ENCODE peak calls at places on chromosomes 4 and X, in six cellular contexts. One of them, this sample, is unnamed.

GRCh38 chr4:158912390-158913175 is 143.8 kb downstream of the FNIP2 start:
- DNase-seq in GM13976: no peak
- DNase-seq in breast epithelium: no peak
- DNase-seq in upper lobe of left lung: no peak
- DNase-seq in CD4-positive, alpha-beta T cell: no peak
- DNase-seq in endodermal cell: no peak
- DNase-seq in this sample: no peak

GRCh38 chrX:148670277-148670676 is 169.9 kb downstream of the AFF2 start:
- DNase-seq in GM13976: no peak
- DNase-seq in endodermal cell: no peak
- DNase-seq in upper lobe of left lung: no peak
- DNase-seq in CD4-positive, alpha-beta T cell: no peak
- DNase-seq in breast epithelium: no peak
- DNase-seq in this sample: no peak

GRCh38 chr4:94536049-94536448 is 84.3 kb downstream of the PDLIM5 start:
- DNase-seq in breast epithelium: no peak
- DNase-seq in CD4-positive, alpha-beta T cell: no peak
- DNase-seq in endodermal cell: no peak
- DNase-seq in GM13976: no peak
- DNase-seq in upper lobe of left lung: no peak
- DNase-seq in this sample: no peak

GRCh38 chrX:104211187-104211586 is 43.5 kb downstream of the ESX1 start:
- DNase-seq in breast epithelium: no peak
- DNase-seq in upper lobe of left lung: no peak
- DNase-seq in endodermal cell: no peak
- DNase-seq in GM13976: no peak
- DNase-seq in CD4-positive, alpha-beta T cell: no peak
- DNase-seq in this sample: no peak

GRCh38 chr4:159582685-159583084 is 479.8 kb downstream of the RAPGEF2 start:
- DNase-seq in CD4-positive, alpha-beta T cell: no peak
- DNase-seq in GM13976: no peak
- DNase-seq in endodermal cell: no peak
- DNase-seq in upper lobe of left lung: no peak
- DNase-seq in breast epithelium: no peak
- DNase-seq in this sample: no peak

GRCh38 chr4:178196751-178197150 is 754.5 kb upstream of the AGA start:
- DNase-seq in GM13976: no peak
- DNase-seq in upper lobe of left lung: no peak
- DNase-seq in CD4-positive, alpha-beta T cell: no peak
- DNase-seq in breast epithelium: no peak
- DNase-seq in endodermal cell: no peak
- DNase-seq in this sample: no peak

GRCh38 chr4:14234330-14234729 is 606.8 kb upstream of the BOD1L1 start:
- DNase-seq in upper lobe of left lung: no peak
- DNase-seq in endodermal cell: no peak
- DNase-seq in breast epithelium: no peak
- DNase-seq in CD4-positive, alpha-beta T cell: no peak
- DNase-seq in GM13976: no peak
- DNase-seq in this sample: no peak

GRCh38 chrX:103685396-103685795 is 1.1 kb downstream of the MORF4L2 start:
- DNase-seq in CD4-positive, alpha-beta T cell: no peak
- DNase-seq in endodermal cell: no peak
- DNase-seq in upper lobe of left lung: no peak
- DNase-seq in GM13976: no peak
- DNase-seq in breast epithelium: no peak
- DNase-seq in this sample: no peak

GRCh38 chrX:152992120-152992519 is 1.8 kb downstream of the PNMA5 start:
- DNase-seq in breast epithelium: no peak
- DNase-seq in CD4-positive, alpha-beta T cell: no peak
- DNase-seq in upper lobe of left lung: no peak
- DNase-seq in endodermal cell: no peak
- DNase-seq in GM13976: no peak
- DNase-seq in this sample: no peak

GRCh38 chrX:153820601-153821000 is 9.7 kb downstream of the PDZD4 start:
- DNase-seq in upper lobe of left lung: no peak
- DNase-seq in breast epithelium: no peak
- DNase-seq in GM13976: no peak
- DNase-seq in endodermal cell: peak
- DNase-seq in CD4-positive, alpha-beta T cell: no peak
- DNase-seq in this sample: no peak

GRCh38 chrX:152913915-152914314 is 16.0 kb downstream of the ZNF185 start:
- DNase-seq in upper lobe of left lung: no peak
- DNase-seq in CD4-positive, alpha-beta T cell: no peak
- DNase-seq in GM13976: no peak
- DNase-seq in endodermal cell: no peak
- DNase-seq in breast epithelium: no peak
- DNase-seq in this sample: no peak

GRCh38 chr4:165151734-165152133 is 39.1 kb upstream of the TMEM192 start:
- DNase-seq in endodermal cell: no peak
- DNase-seq in GM13976: no peak
- DNase-seq in upper lobe of left lung: no peak
- DNase-seq in breast epithelium: no peak
- DNase-seq in CD4-positive, alpha-beta T cell: no peak
- DNase-seq in this sample: no peak

GRCh38 chrX:129759576-129760061 is 20.1 kb upstream of the SASH3 start:
- DNase-seq in GM13976: no peak
- DNase-seq in endodermal cell: peak
- DNase-seq in CD4-positive, alpha-beta T cell: peak
- DNase-seq in breast epithelium: no peak
- DNase-seq in upper lobe of left lung: peak
- DNase-seq in this sample: no peak

GRCh38 chrX:153414838-153415552 is 3.7 kb downstream of the ZFP92 start:
- DNase-seq in GM13976: no peak
- DNase-seq in upper lobe of left lung: peak
- DNase-seq in breast epithelium: no peak
- DNase-seq in CD4-positive, alpha-beta T cell: no peak
- DNase-seq in endodermal cell: no peak
- DNase-seq in this sample: no peak

GRCh38 chr4:138555584-138555983 is 313.4 kb upstream of the SLC7A11 start:
- DNase-seq in CD4-positive, alpha-beta T cell: no peak
- DNase-seq in GM13976: no peak
- DNase-seq in breast epithelium: no peak
- DNase-seq in upper lobe of left lung: no peak
- DNase-seq in endodermal cell: peak
- DNase-seq in this sample: no peak

GRCh38 chrX:19840899-19841648 is 46.3 kb downstream of the SH3KBP1 start:
- DNase-seq in GM13976: no peak
- DNase-seq in endodermal cell: peak
- DNase-seq in CD4-positive, alpha-beta T cell: peak
- DNase-seq in upper lobe of left lung: no peak
- DNase-seq in breast epithelium: no peak
- DNase-seq in this sample: no peak

GRCh38 chrX:134688839-134689238 is 30.6 kb upstream of the PLAC1 start:
- DNase-seq in GM13976: no peak
- DNase-seq in CD4-positive, alpha-beta T cell: no peak
- DNase-seq in endodermal cell: no peak
- DNase-seq in upper lobe of left lung: no peak
- DNase-seq in breast epithelium: no peak
- DNase-seq in this sample: no peak

GRCh38 chr4:128169245-128169644 is 108.1 kb downstream of the LARP1B start:
- DNase-seq in GM13976: no peak
- DNase-seq in upper lobe of left lung: no peak
- DNase-seq in CD4-positive, alpha-beta T cell: no peak
- DNase-seq in breast epithelium: no peak
- DNase-seq in endodermal cell: no peak
- DNase-seq in this sample: no peak

GRCh38 chr4:39970559-39971270 is 7.0 kb downstream of the PDS5A start:
- DNase-seq in breast epithelium: no peak
- DNase-seq in GM13976: no peak
- DNase-seq in endodermal cell: peak
- DNase-seq in upper lobe of left lung: peak
- DNase-seq in CD4-positive, alpha-beta T cell: no peak
- DNase-seq in this sample: no peak

GRCh38 chr4:73751830-73752229 is 11.5 kb downstream of the CXCL8 start:
- DNase-seq in breast epithelium: no peak
- DNase-seq in endodermal cell: no peak
- DNase-seq in upper lobe of left lung: no peak
- DNase-seq in CD4-positive, alpha-beta T cell: no peak
- DNase-seq in GM13976: no peak
- DNase-seq in this sample: no peak

GRCh38 chr4:174091130-174091529 is 192.3 kb downstream of the FBXO8 start:
- DNase-seq in CD4-positive, alpha-beta T cell: no peak
- DNase-seq in upper lobe of left lung: no peak
- DNase-seq in breast epithelium: no peak
- DNase-seq in endodermal cell: no peak
- DNase-seq in GM13976: no peak
- DNase-seq in this sample: no peak

GRCh38 chr4:26858947-26859401 is 1.7 kb upstream of the STIM2 start:
- DNase-seq in GM13976: no peak
- DNase-seq in upper lobe of left lung: peak
- DNase-seq in endodermal cell: no peak
- DNase-seq in breast epithelium: no peak
- DNase-seq in CD4-positive, alpha-beta T cell: no peak
- DNase-seq in this sample: no peak

GRCh38 chrX:37825225-37825842 is 22.0 kb downstream of the DYNLT3 start:
- DNase-seq in CD4-positive, alpha-beta T cell: peak
- DNase-seq in upper lobe of left lung: peak
- DNase-seq in breast epithelium: no peak
- DNase-seq in endodermal cell: peak
- DNase-seq in GM13976: no peak
- DNase-seq in this sample: no peak

GRCh38 chr4:186765138-186765537 is 41.5 kb upstream of the FAT1 start:
- DNase-seq in endodermal cell: peak
- DNase-seq in CD4-positive, alpha-beta T cell: no peak
- DNase-seq in upper lobe of left lung: no peak
- DNase-seq in GM13976: no peak
- DNase-seq in breast epithelium: no peak
- DNase-seq in this sample: no peak

GRCh38 chr4:30763337-30763736 is 43.2 kb downstream of the PCDH7 start:
- DNase-seq in GM13976: no peak
- DNase-seq in CD4-positive, alpha-beta T cell: no peak
- DNase-seq in breast epithelium: no peak
- DNase-seq in endodermal cell: no peak
- DNase-seq in upper lobe of left lung: no peak
- DNase-seq in this sample: no peak

GRCh38 chrX:6024204-6024603 is 204.5 kb downstream of the NLGN4X start:
- DNase-seq in upper lobe of left lung: no peak
- DNase-seq in CD4-positive, alpha-beta T cell: no peak
- DNase-seq in endodermal cell: no peak
- DNase-seq in GM13976: no peak
- DNase-seq in breast epithelium: no peak
- DNase-seq in this sample: no peak
- TF ChIP-seq CTCF in upper lobe of left lung: no peak
- TF ChIP-seq CTCF in CD4-positive, alpha-beta T cell: no peak
- TF ChIP-seq CTCF in endodermal cell: no peak
- TF ChIP-seq CTCF in GM13976: no peak
- TF ChIP-seq CTCF in breast epithelium: no peak
- TF ChIP-seq CTCF in this sample: no peak

GRCh38 chr4:157172011-157172410 is 48.5 kb upstream of the GRIA2 start:
- DNase-seq in breast epithelium: no peak
- DNase-seq in upper lobe of left lung: no peak
- DNase-seq in GM13976: no peak
- DNase-seq in CD4-positive, alpha-beta T cell: no peak
- DNase-seq in endodermal cell: no peak
- DNase-seq in this sample: no peak

GRCh38 chr4:157165935-157166334 is 54.6 kb upstream of the GRIA2 start:
- DNase-seq in breast epithelium: no peak
- DNase-seq in GM13976: no peak
- DNase-seq in endodermal cell: no peak
- DNase-seq in upper lobe of left lung: no peak
- DNase-seq in CD4-positive, alpha-beta T cell: no peak
- DNase-seq in this sample: no peak

DNA sequence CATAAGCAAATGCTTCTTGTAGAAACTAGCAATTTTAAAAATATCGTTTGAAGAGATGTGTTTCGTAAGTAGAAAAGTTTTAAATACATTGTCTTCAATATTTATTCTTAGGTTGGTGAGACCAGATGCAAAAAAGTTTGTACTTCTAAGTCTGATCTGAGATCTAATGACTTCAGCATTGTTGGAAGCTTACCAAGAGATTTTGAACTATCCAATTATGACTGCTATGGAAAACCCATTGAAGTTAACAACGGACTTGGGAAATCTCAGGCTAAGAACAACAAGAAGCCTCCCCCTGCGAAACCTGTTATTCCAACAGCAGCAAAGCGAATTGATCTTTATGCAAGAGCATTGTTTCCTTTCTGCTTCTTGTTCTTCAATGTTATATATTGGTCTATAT is 50.2 kb upstream of the GRIA2 start:
- DNase-seq in upper lobe of left lung: no peak
- DNase-seq in CD4-positive, alpha-beta T cell: no peak
- DNase-seq in breast epithelium: no peak
- DNase-seq in endodermal cell: no peak
- DNase-seq in GM13976: no peak
- DNase-seq in this sample: no peak
- TF ChIP-seq CTCF in upper lobe of left lung: no peak
- TF ChIP-seq CTCF in CD4-positive, alpha-beta T cell: no peak
- TF ChIP-seq CTCF in breast epithelium: no peak
- TF ChIP-seq CTCF in endodermal cell: no peak
- TF ChIP-seq CTCF in GM13976: no peak
- TF ChIP-seq CTCF in this sample: no peak

DNA sequence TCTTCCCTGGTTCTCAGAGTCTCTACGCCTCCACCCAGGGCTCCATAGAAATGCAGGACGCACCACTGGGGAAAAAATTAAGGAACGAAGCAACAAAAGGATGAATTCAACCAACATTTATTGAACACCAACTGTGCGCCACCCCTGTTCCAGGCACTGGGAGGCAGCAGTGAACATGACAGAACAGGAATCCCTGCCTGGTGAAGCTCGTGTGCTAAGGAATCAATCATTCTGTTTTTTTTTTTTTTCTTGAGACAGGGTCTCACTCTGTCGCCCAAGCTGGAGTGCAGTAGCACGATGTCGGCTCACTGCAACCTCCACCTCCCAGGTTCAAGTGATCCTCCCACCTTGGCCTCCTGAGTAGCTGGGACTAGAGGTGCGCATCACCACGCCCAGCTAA is 1.9 kb upstream of the FTSJ1 start:
- DNase-seq in breast epithelium: no peak
- DNase-seq in GM13976: no peak
- DNase-seq in endodermal cell: no peak
- DNase-seq in CD4-positive, alpha-beta T cell: no peak
- DNase-seq in upper lobe of left lung: no peak
- DNase-seq in this sample: no peak
- TF ChIP-seq CTCF in breast epithelium: no peak
- TF ChIP-seq CTCF in GM13976: peak
- TF ChIP-seq CTCF in endodermal cell: peak
- TF ChIP-seq CTCF in CD4-positive, alpha-beta T cell: no peak
- TF ChIP-seq CTCF in upper lobe of left lung: no peak
- TF ChIP-seq CTCF in this sample: no peak

DNA sequence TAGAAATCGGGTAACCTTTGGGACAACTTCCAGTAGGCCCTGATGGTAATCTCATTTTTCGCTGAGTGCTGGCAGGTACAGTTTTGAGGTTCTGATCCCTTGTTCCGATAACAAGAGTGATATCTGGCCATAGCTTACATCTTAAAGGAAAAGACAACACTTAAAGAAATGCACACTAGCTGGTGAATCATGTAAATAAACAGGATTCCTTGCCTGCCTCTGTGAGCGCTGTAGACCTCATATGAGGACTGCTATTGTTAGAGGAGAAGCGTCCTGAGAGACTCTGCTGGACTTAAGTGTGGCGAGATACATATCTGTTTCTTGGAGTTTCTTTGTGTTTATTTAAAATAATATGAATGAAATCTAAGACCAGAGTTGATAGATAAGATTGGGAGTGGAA is 149.3 kb upstream of the SLC4A4 start:
- DNase-seq in upper lobe of left lung: no peak
- DNase-seq in breast epithelium: no peak
- DNase-seq in endodermal cell: no peak
- DNase-seq in CD4-positive, alpha-beta T cell: no peak
- DNase-seq in GM13976: no peak
- DNase-seq in this sample: no peak
- TF ChIP-seq CTCF in upper lobe of left lung: no peak
- TF ChIP-seq CTCF in breast epithelium: no peak
- TF ChIP-seq CTCF in endodermal cell: no peak
- TF ChIP-seq CTCF in CD4-positive, alpha-beta T cell: no peak
- TF ChIP-seq CTCF in GM13976: no peak
- TF ChIP-seq CTCF in this sample: no peak